ENCODE peak calls at places on chromosome 17, in eight cellular contexts. O is stomach, W is skeletal muscle cell, C is astrocyte of the cerebellum, Y is uterus, X is HAP-1, T is fibroblast of lung, P is SK-N-SH. I is an unnamed sample.

GRCh38 chr17:36027776-36028175 is 10.0 kb upstream of the CCL23 start:
- DNase-seq in O (no peak), W (no peak), P (no peak), Y (no peak), C (no peak), X (no peak), T (no peak), I (no peak)

GRCh38 chr17:81536299-81537290 is 8.4 kb downstream of the FSCN2 start:
- DNase-seq in O (peak), W (no peak), C (no peak), T (no peak), Y (no peak), P (peak), X (no peak), I (peak)

GRCh38 chr17:7363311-7363710 is 8.4 kb downstream of the TMEM95 start:
- DNase-seq in O (no peak), Y (no peak), C (no peak), W (no peak), P (no peak), T (no peak), X (no peak), I (no peak)

GRCh38 chr17:50829336-50829735 is 6.0 kb upstream of the WFIKKN2 start:
- DNase-seq in P (no peak), Y (no peak), T (no peak), X (peak), W (no peak), C (no peak), O (no peak), I (no peak)

GRCh38 chr17:78355045-78355641 is 4.7 kb downstream of the SOCS3 start:
- DNase-seq in T (no peak), W (no peak), O (no peak), P (no peak), Y (no peak), C (no peak), X (no peak), I (no peak)

GRCh38 chr17:81208651-81209050 is 14.1 kb downstream of the CEP131 start:
- DNase-seq in C (no peak), O (no peak), W (no peak), T (no peak), P (no peak), Y (no peak), X (no peak), I (no peak)

GRCh38 chr17:69047368-69048263 is 13.1 kb downstream of the ABCA9 start:
- DNase-seq in Y (peak), T (peak), O (peak), X (no peak), P (no peak), W (peak), C (peak), I (peak)

GRCh38 chr17:7780736-7781135 is 53.3 kb upstream of the KDM6B start:
- DNase-seq in Y (no peak), W (no peak), P (no peak), X (no peak), T (no peak), O (no peak), C (no peak), I (no peak)

GRCh38 chr17:54902611-54903010 is 2.0 kb downstream of the TOM1L1 start:
- DNase-seq in P (peak), O (no peak), C (no peak), T (no peak), Y (no peak), W (no peak), X (no peak), I (no peak)

GRCh38 chr17:32497431-32498205 is 10.8 kb downstream of the CDK5R1 start:
- DNase-seq in W (no peak), Y (no peak), X (no peak), P (no peak), O (no peak), T (peak), C (no peak), I (no peak)

GRCh38 chr17:67659028-67659427 is 58.7 kb upstream of the NOL11 start:
- DNase-seq in X (no peak), P (no peak), Y (no peak), T (no peak), W (no peak), O (no peak), C (no peak), I (no peak)

GRCh38 chr17:15436399-15437369 is 30.7 kb downstream of the CDRT4 start:
- DNase-seq in Y (peak), W (no peak), C (no peak), P (no peak), X (peak), T (peak), O (peak), I (peak)

GRCh38 chr17:36697907-36698526 is 96.6 kb downstream of the MRM1 start:
- DNase-seq in C (no peak), T (no peak), X (peak), P (no peak), Y (no peak), O (no peak), W (no peak), I (no peak)

GRCh38 chr17:7558544-7559306 is at the start of gene TNFSF13:
- DNase-seq in W (no peak), O (peak), X (no peak), Y (no peak), P (peak), C (no peak), T (no peak), I (peak)

GRCh38 chr17:14061666-14062560 is 7.4 kb upstream of the COX10 start:
- DNase-seq in T (peak), X (no peak), O (no peak), Y (no peak), P (no peak), W (peak), C (no peak), I (no peak)

GRCh38 chr17:48625502-48626201 is 506 bp downstream of the HOXB9 start:
- DNase-seq in X (peak), O (peak), Y (peak), C (no peak), W (no peak), P (no peak), T (no peak), I (no peak)

GRCh38 chr17:81842378-81842724 is 7.5 kb upstream of the PPP1R27 start:
- DNase-seq in Y (no peak), T (no peak), O (no peak), P (no peak), X (no peak), W (no peak), C (no peak), I (no peak)

GRCh38 chr17:78034429-78035091 is 76.1 kb downstream of the TNRC6C start:
- DNase-seq in P (no peak), O (no peak), T (no peak), C (no peak), W (no peak), X (no peak), Y (no peak), I (no peak)

GRCh38 chr17:76384987-76385891 is 830 bp downstream of the SPHK1 start:
- DNase-seq in P (peak), Y (no peak), C (no peak), W (peak), O (peak), X (peak), T (no peak), I (peak)

GRCh38 chr17:77489898-77490265 is 349.1 kb downstream of the SEC14L1 start:
- DNase-seq in P (no peak), X (no peak), O (peak), C (no peak), Y (peak), T (peak), W (no peak), I (peak)

GRCh38 chr17:64781394-64781793 is 119.3 kb upstream of the SMURF2 start:
- DNase-seq in T (no peak), W (no peak), C (no peak), Y (peak), P (peak), O (peak), X (peak), I (peak)

GRCh38 chr17:41917957-41918391 is 777 bp downstream of the ACLY start:
- DNase-seq in T (peak), O (peak), X (peak), Y (peak), C (no peak), P (peak), W (no peak), I (peak)

GRCh38 chr17:19338031-19338990 is 24.2 kb downstream of the B9D1 start:
- DNase-seq in P (peak), C (no peak), Y (no peak), O (peak), T (peak), W (no peak), X (peak), I (peak)

GRCh38 chr17:78120971-78121800 is 7.4 kb downstream of the TMC6 start:
- DNase-seq in O (no peak), Y (no peak), W (no peak), T (no peak), X (no peak), C (no peak), P (no peak), I (no peak)

GRCh38 chr17:55219939-55220338 is 44.8 kb upstream of the HLF start:
- DNase-seq in O (no peak), X (no peak), C (no peak), W (no peak), Y (no peak), P (no peak), T (peak), I (no peak)

GRCh38 chr17:50532452-50533024 is at the start of gene EPN3:
- DNase-seq in X (no peak), O (peak), T (no peak), W (no peak), C (no peak), Y (no peak), P (peak), I (no peak)

GRCh38 chr17:66790476-66791061 is 44.3 kb upstream of the CACNG5 start:
- DNase-seq in T (peak), P (no peak), Y (peak), X (no peak), W (no peak), C (no peak), O (no peak), I (no peak)

GRCh38 chr17:55495239-55495638 is 16.0 kb downstream of the SMIM36 start:
- DNase-seq in X (no peak), W (no peak), T (no peak), Y (no peak), C (no peak), P (no peak), O (no peak), I (no peak)

GRCh38 chr17:13699261-13699660 is 97.5 kb upstream of the HS3ST3A1 start:
- DNase-seq in W (no peak), P (no peak), Y (no peak), O (no peak), X (no peak), C (no peak), T (no peak), I (no peak)

GRCh38 chr17:76957600-76958464 is 89.6 kb downstream of the MGAT5B start:
- DNase-seq in Y (no peak), X (no peak), P (no peak), T (no peak), C (peak), W (no peak), O (no peak), I (no peak)

GRCh38 chr17:45016823-45017222 is 34.6 kb downstream of the DCAKD start:
- DNase-seq in Y (no peak), P (no peak), T (no peak), C (no peak), O (no peak), W (no peak), X (peak), I (no peak)

GRCh38 chr17:73411330-73411747 is 99.5 kb upstream of the CDC42EP4 start:
- DNase-seq in P (no peak), Y (no peak), T (no peak), C (no peak), X (no peak), O (no peak), W (no peak), I (no peak)

GRCh38 chr17:20935740-20936139 is 107.1 kb downstream of the USP22 start:
- DNase-seq in X (no peak), T (peak), Y (no peak), O (no peak), P (no peak), C (peak), W (peak), I (no peak)

GRCh38 chr17:11979795-11980194 is 17.5 kb downstream of the ZNF18 start:
- DNase-seq in W (no peak), O (no peak), X (no peak), Y (no peak), P (no peak), C (no peak), T (no peak), I (no peak)

GRCh38 chr17:43366809-43367587 is 31.8 kb upstream of the ARL4D start:
- DNase-seq in Y (peak), X (peak), O (no peak), W (no peak), P (no peak), C (no peak), T (no peak), I (no peak)

GRCh38 chr17:13835151-13835550 is 233.4 kb upstream of the HS3ST3A1 start:
- DNase-seq in C (peak), W (no peak), Y (no peak), P (no peak), T (peak), X (no peak), O (no peak), I (no peak)

GRCh38 chr17:79754359-79754758 is 23.6 kb upstream of the CBX2 start:
- DNase-seq in X (no peak), Y (no peak), P (no peak), C (no peak), W (no peak), O (no peak), T (no peak), I (peak)

GRCh38 chr17:78329263-78330059 is 30.4 kb downstream of the SOCS3 start:
- DNase-seq in W (no peak), C (no peak), P (peak), O (no peak), Y (no peak), X (no peak), T (peak), I (no peak)

GRCh38 chr17:9158545-9159452 is 137.5 kb downstream of the NTN1 start:
- DNase-seq in Y (no peak), X (no peak), O (no peak), P (no peak), C (no peak), W (no peak), T (no peak), I (peak)

GRCh38 chr17:17415006-17415405 is 61.8 kb upstream of the MED9 start:
- DNase-seq in Y (no peak), C (no peak), P (no peak), X (no peak), O (no peak), T (no peak), W (no peak), I (no peak)

GRCh38 chr17:17413215-17413792 is 63.5 kb upstream of the MED9 start:
- DNase-seq in C (no peak), X (no peak), Y (no peak), P (no peak), T (no peak), W (no peak), O (no peak), I (no peak)

GRCh38 chr17:17413821-17414220 is 63.0 kb upstream of the MED9 start:
- DNase-seq in C (no peak), O (no peak), Y (no peak), X (no peak), T (no peak), W (no peak), P (no peak), I (no peak)

GRCh38 chr17:17416007-17416399 is 60.8 kb upstream of the MED9 start:
- DNase-seq in O (no peak), W (peak), T (peak), Y (no peak), P (peak), X (peak), C (no peak), I (no peak)

DNA sequence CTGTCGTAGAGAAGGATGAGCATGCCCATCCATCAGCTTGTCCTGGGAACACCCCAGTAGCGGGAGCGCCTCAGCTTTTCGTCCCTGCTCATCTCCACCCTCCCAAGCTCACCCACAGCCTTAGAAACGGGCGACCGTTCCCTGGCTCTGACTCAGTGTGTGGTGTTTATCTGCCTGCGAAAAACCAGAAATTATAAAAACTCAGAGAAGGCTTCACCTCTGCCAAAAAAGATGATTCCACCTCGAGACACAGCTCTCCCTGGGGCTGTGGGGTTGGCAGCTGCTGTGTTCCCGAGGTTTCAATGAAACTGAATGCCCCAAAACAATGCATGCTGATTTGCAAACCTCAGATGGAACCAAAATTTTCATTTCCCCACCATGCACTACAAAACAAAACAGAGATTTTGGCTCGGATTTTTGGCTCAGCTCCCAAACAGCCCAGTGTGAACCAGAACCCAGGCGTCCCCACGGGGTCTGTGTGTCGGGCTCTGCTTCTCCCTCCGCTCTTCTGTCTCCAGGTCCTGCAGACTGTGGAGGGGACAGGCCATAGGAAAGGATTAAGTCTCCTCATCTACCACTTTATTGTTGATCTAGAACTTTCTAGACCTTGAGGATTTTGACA is 62.4 kb upstream of the MED9 start:
- DNase-seq in C (peak), W (peak), P (no peak), O (no peak), X (no peak), T (peak), Y (no peak), I (no peak)
- H3K4me3 ChIP-seq in C (peak), W (no peak), P (no peak), O (no peak), X (no peak), T (no peak), Y (no peak), I (no peak)

GRCh38 chr17:57810740-57811632 is 38.9 kb downstream of the MRPS23 start:
- DNase-seq in T (peak), Y (peak), X (no peak), P (peak), O (no peak), C (peak), W (no peak), I (no peak)
- H3K4me3 ChIP-seq in T (no peak), Y (peak), X (no peak), P (no peak), O (peak), C (peak), W (peak), I (peak)

DNA sequence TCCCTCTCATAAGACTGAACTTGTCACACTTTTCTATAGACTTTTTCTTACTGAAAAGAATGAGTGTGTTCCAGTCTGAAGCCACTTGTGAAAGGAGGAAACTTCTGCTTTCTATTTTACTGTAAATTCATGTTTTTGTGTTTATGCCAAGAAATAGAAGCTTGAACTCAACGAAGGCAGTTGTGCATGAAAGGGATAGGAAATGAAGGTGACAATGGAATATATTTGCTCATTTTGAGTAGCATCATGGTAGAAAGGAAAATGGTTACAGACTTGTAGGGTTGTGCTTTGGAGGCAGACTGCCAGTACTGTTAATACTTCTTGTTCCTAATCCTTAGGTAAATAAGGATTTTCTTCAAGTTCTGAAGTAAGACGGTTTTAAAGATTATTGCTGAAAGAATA is 8.1 kb downstream of the CLTC start:
- DNase-seq in T (no peak), O (no peak), W (no peak), X (no peak), Y (no peak), P (no peak), C (no peak), I (no peak)
- H3K4me3 ChIP-seq in T (no peak), O (no peak), W (no peak), X (no peak), Y (no peak), P (no peak), C (no peak), I (no peak)

DNA sequence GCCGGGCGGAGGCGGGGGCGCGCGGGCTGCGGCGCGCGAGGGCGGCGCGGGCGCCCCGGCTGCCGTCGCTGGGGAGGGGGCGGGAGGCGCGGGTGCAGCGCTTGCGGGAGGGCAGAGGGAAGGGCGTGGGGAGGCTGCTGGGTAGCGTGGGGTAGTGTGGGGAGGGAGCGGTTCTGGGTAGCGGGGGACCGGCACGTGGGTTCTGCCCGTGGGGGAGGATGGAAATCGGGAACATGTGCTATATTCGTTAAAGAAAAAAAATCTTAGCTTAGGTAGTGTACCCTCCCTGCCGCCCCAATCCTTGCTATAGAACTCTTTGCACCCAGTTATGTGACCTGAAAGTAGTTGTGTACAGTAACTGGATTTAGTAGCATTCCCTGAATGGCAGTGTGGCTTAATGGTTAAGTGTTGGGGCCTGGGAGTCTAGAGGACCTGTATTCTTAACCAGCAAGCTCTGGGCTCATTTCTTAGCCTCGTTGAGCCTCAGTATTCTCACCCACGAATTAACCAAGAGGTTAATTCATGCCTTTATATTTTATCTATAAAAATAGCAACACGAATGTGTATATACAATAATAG is 644 bp downstream of the RABEP1 start:
- DNase-seq in O (no peak), X (peak), T (peak), W (no peak), C (no peak), Y (peak), P (no peak), I (no peak)
- H3K4me3 ChIP-seq in O (peak), X (peak), T (peak), W (peak), C (peak), Y (peak), P (peak), I (peak)

GRCh38 chr17:1943432-1943802 is 81.7 kb downstream of the RTN4RL1 start:
- DNase-seq in T (no peak), Y (no peak), P (peak), W (no peak), X (no peak), O (no peak), C (no peak), I (no peak)
- H3K4me3 ChIP-seq in T (no peak), Y (no peak), P (no peak), W (no peak), X (no peak), O (no peak), C (no peak), I (no peak)

DNA sequence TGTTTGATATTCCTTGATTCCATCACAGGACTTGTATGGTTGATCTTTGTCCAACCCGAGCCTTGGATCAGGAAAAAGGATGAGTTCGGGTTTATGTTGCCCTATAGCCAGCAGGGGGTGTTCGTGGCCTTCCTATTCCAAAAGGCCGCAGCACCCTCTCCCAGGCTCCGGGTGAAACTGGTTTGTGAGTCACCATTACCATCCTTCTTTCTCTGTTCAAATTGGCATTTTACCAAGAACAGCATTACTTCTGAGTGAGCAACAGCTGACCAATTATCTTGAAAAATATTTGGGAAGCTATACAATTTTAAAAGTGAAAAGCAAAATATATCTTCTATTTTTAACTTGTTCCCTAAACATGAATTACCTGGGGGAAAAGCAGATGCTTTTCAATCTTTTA is 24.3 kb upstream of the KRT20 start:
- DNase-seq in Y (peak), X (peak), P (peak), C (peak), T (peak), O (peak), W (peak), I (peak)
- H3K4me3 ChIP-seq in Y (no peak), X (no peak), P (no peak), C (no peak), T (no peak), O (no peak), W (no peak), I (no peak)

I was measured in Peyer's patch.